ENCODE peak calls at places on chromosomes 13 and 19, in six cellular contexts. G, P, Z, I, C and O are unnamed samples.

GRCh38 chr19:15427350-15427700 is 8.5 kb upstream of the AKAP8L start:
- DNase-seq in Z (no peak), I (no peak), G (no peak), C (no peak), P (no peak), O (no peak)

GRCh38 chr19:44308011-44308410 is 3.2 kb upstream of the ZNF235 start:
- DNase-seq in Z (no peak), C (no peak), G (no peak), I (no peak), P (no peak), O (no peak)

GRCh38 chr19:39163621-39164020 is 33.1 kb upstream of the NCCRP1 start:
- DNase-seq in P (no peak), G (no peak), I (no peak), Z (no peak), C (no peak), O (no peak)

GRCh38 chr13:113599396-113599795 is 14.8 kb downstream of the TFDP1 start:
- DNase-seq in Z (no peak), G (no peak), C (no peak), P (no peak), I (no peak), O (no peak)

GRCh38 chr19:15372891-15373301 is 6.7 kb downstream of the AKAP8 start:
- DNase-seq in I (no peak), Z (no peak), C (no peak), G (no peak), P (no peak), O (no peak)

GRCh38 chr13:40784540-40784939 is 4.9 kb upstream of the SLC25A15 start:
- DNase-seq in I (no peak), G (no peak), Z (no peak), C (no peak), P (no peak), O (no peak)

GRCh38 chr13:99875391-99875790 is 96.2 kb downstream of the ZIC5 start:
- DNase-seq in G (no peak), I (no peak), C (no peak), Z (no peak), P (no peak), O (no peak)

GRCh38 chr19:41031926-41032325 is 40.8 kb downstream of the CYP2B6 start:
- DNase-seq in C (no peak), G (no peak), P (no peak), Z (no peak), I (no peak), O (no peak)

GRCh38 chr13:25180795-25181537 is 8.9 kb upstream of the AMER2 start:
- DNase-seq in Z (no peak), I (no peak), G (no peak), C (no peak), P (no peak), O (no peak)

GRCh38 chr19:48445256-48445605 is 552 bp upstream of the GRWD1 start:
- DNase-seq in I (no peak), G (peak), P (peak), Z (no peak), C (peak), O (no peak)

GRCh38 chr13:33536639-33537425 is 251.3 kb upstream of the STARD13 start:
- DNase-seq in G (no peak), C (no peak), Z (no peak), P (no peak), I (no peak), O (no peak)

GRCh38 chr13:101624210-101624922 is 171.9 kb downstream of the ITGBL1 start:
- DNase-seq in G (no peak), P (no peak), I (no peak), C (peak), Z (no peak), O (no peak)

GRCh38 chr13:101916108-101916757 is 463.8 kb downstream of the ITGBL1 start:
- DNase-seq in P (peak), I (no peak), G (no peak), Z (peak), C (peak), O (no peak)

GRCh38 chr19:32343550-32344262 is 1.7 kb upstream of the ZNF507 start:
- DNase-seq in C (no peak), Z (no peak), I (no peak), G (no peak), P (no peak), O (no peak)

GRCh38 chr19:43465468-43466120 is at the start of gene LYPD3:
- DNase-seq in Z (no peak), P (no peak), C (no peak), G (no peak), I (no peak), O (no peak)

GRCh38 chr13:102993348-102993747 is 72.9 kb downstream of the SLC10A2 start:
- DNase-seq in I (no peak), G (no peak), C (no peak), P (no peak), Z (no peak), O (no peak)

GRCh38 chr19:43526884-43527859 is at the start of gene ETHE1:
- DNase-seq in Z (no peak), G (peak), C (peak), I (peak), P (peak), O (peak)

GRCh38 chr13:23701646-23702045 is 131.4 kb downstream of the TNFRSF19 start:
- DNase-seq in C (no peak), G (no peak), P (no peak), Z (no peak), I (no peak), O (no peak)

GRCh38 chr19:28823338-28823961 is 389.5 kb downstream of the UQCRFS1 start:
- DNase-seq in Z (peak), C (no peak), P (no peak), G (no peak), I (no peak), O (no peak)

GRCh38 chr13:28641600-28641926 is 17.4 kb upstream of the POMP start:
- DNase-seq in Z (no peak), P (no peak), C (no peak), I (no peak), G (no peak), O (no peak)

GRCh38 chr13:59409211-59409610 is 754.5 kb downstream of the DIAPH3 start:
- DNase-seq in Z (no peak), C (peak), P (no peak), G (no peak), I (no peak), O (no peak)

GRCh38 chr19:4598712-4599111 is 39.2 kb upstream of the SEMA6B start:
- DNase-seq in I (no peak), P (no peak), Z (no peak), G (no peak), C (no peak), O (no peak)

GRCh38 chr19:4064073-4064550 is 2.6 kb downstream of the ZBTB7A start:
- DNase-seq in I (no peak), C (no peak), G (no peak), Z (no peak), P (no peak), O (no peak)

GRCh38 chr13:92315265-92315664 is 911.3 kb upstream of the GPC6 start:
- DNase-seq in P (no peak), G (no peak), C (no peak), Z (no peak), I (no peak), O (no peak)

GRCh38 chr13:32255744-32256120 is 59.4 kb downstream of the ZAR1L start:
- DNase-seq in G (no peak), I (no peak), C (no peak), Z (no peak), P (no peak), O (no peak)

GRCh38 chr13:26563713-26564112 is 6.2 kb downstream of the WASF3 start:
- DNase-seq in G (no peak), Z (no peak), C (no peak), I (no peak), P (no peak), O (no peak)

GRCh38 chr13:114311908-114312307 is 2.4 kb upstream of the CHAMP1 start:
- DNase-seq in Z (no peak), P (no peak), G (no peak), C (no peak), I (no peak), O (no peak)

GRCh38 chr19:12668937-12669271 is 2.3 kb downstream of the WDR83 start:
- DNase-seq in G (peak), Z (no peak), P (no peak), C (no peak), I (peak), O (peak)

GRCh38 chr13:38883783-38884182 is 106.8 kb downstream of the STOML3 start:
- DNase-seq in C (no peak), G (no peak), P (no peak), I (no peak), Z (no peak), O (no peak)

GRCh38 chr13:99974939-99975561 is 3.5 kb upstream of the ZIC5 start:
- DNase-seq in G (no peak), P (no peak), Z (no peak), C (no peak), I (no peak), O (no peak)

GRCh38 chr13:113002206-113002821 is 33.3 kb downstream of the MCF2L start:
- DNase-seq in I (no peak), C (peak), G (no peak), P (peak), Z (no peak), O (no peak)